ENCODE peak calls at places on chromosomes 3 and 15, in ten cellular contexts. One of them, this sample, is unnamed.

GRCh38 chr15:34122771-34123183 is 20.9 kb downstream of the PGBD4 start:
- DNase-seq in Peyer's patch: no peak
- DNase-seq in K562: no peak
- DNase-seq in A549: no peak
- DNase-seq in IMR-90: peak; percentile 97
- DNase-seq in heart left ventricle: no peak
- DNase-seq in adrenal gland: no peak
- DNase-seq in NB4: no peak
- DNase-seq in sigmoid colon: no peak
- DNase-seq in GM12891: no peak
- DNase-seq in this sample: no peak

GRCh38 chr3:152260529-152260928 is 8.2 kb upstream of the MBNL1 start:
- DNase-seq in Peyer's patch: no peak
- DNase-seq in NB4: no peak
- DNase-seq in adrenal gland: no peak
- DNase-seq in sigmoid colon: no peak
- DNase-seq in K562: no peak
- DNase-seq in IMR-90: no peak
- DNase-seq in GM12891: no peak
- DNase-seq in A549: no peak
- DNase-seq in heart left ventricle: no peak
- DNase-seq in this sample: no peak

GRCh38 chr3:31565288-31565687 is 32.6 kb downstream of the STT3B start:
- DNase-seq in A549: no peak
- DNase-seq in heart left ventricle: no peak
- DNase-seq in NB4: peak; percentile 28
- DNase-seq in sigmoid colon: no peak
- DNase-seq in IMR-90: no peak
- DNase-seq in Peyer's patch: no peak
- DNase-seq in adrenal gland: no peak
- DNase-seq in K562: peak; percentile 6
- DNase-seq in GM12891: no peak
- DNase-seq in this sample: no peak

GRCh38 chr3:119557192-119557873 is 2.1 kb downstream of the CD80 start:
- DNase-seq in A549: no peak
- DNase-seq in K562: peak; percentile 17
- DNase-seq in IMR-90: no peak
- DNase-seq in adrenal gland: no peak
- DNase-seq in sigmoid colon: no peak
- DNase-seq in heart left ventricle: no peak
- DNase-seq in NB4: no peak
- DNase-seq in Peyer's patch: no peak
- DNase-seq in GM12891: no peak
- DNase-seq in this sample: no peak

GRCh38 chr15:36278219-36278618 is 301.2 kb upstream of the CDIN1 start:
- DNase-seq in GM12891: no peak
- DNase-seq in Peyer's patch: no peak
- DNase-seq in A549: no peak
- DNase-seq in IMR-90: peak; percentile 11
- DNase-seq in NB4: peak; percentile 13
- DNase-seq in K562: peak; percentile 29
- DNase-seq in sigmoid colon: no peak
- DNase-seq in adrenal gland: no peak
- DNase-seq in heart left ventricle: no peak
- DNase-seq in this sample: no peak

GRCh38 chr15:69096197-69096596 is 64.2 kb upstream of the GLCE start:
- DNase-seq in Peyer's patch: no peak
- DNase-seq in IMR-90: no peak
- DNase-seq in sigmoid colon: no peak
- DNase-seq in GM12891: no peak
- DNase-seq in heart left ventricle: peak; percentile 33
- DNase-seq in K562: no peak
- DNase-seq in NB4: no peak
- DNase-seq in A549: no peak
- DNase-seq in adrenal gland: no peak
- DNase-seq in this sample: no peak

GRCh38 chr3:104066658-104067057 is 1300.1 kb upstream of the ALCAM start:
- DNase-seq in A549: no peak
- DNase-seq in sigmoid colon: no peak
- DNase-seq in NB4: no peak
- DNase-seq in heart left ventricle: no peak
- DNase-seq in IMR-90: no peak
- DNase-seq in adrenal gland: no peak
- DNase-seq in GM12891: no peak
- DNase-seq in K562: no peak
- DNase-seq in Peyer's patch: no peak
- DNase-seq in this sample: no peak

GRCh38 chr15:73897441-73898261 is 24.3 kb downstream of the TBC1D21 start:
- DNase-seq in GM12891: peak; percentile 82
- DNase-seq in Peyer's patch: no peak
- DNase-seq in adrenal gland: peak; percentile 72
- DNase-seq in sigmoid colon: no peak
- DNase-seq in K562: peak; percentile 73
- DNase-seq in IMR-90: peak; percentile 96
- DNase-seq in A549: peak; percentile 67
- DNase-seq in NB4: peak; percentile 78
- DNase-seq in heart left ventricle: peak; percentile 59
- DNase-seq in this sample: no peak

GRCh38 chr15:58697220-58697619 is 52.3 kb downstream of the ADAM10 start:
- DNase-seq in Peyer's patch: no peak
- DNase-seq in NB4: no peak
- DNase-seq in K562: no peak
- DNase-seq in GM12891: no peak
- DNase-seq in adrenal gland: no peak
- DNase-seq in IMR-90: no peak
- DNase-seq in A549: no peak
- DNase-seq in heart left ventricle: no peak
- DNase-seq in sigmoid colon: no peak
- DNase-seq in this sample: no peak

GRCh38 chr3:10023587-10024310 is 2.5 kb upstream of the FANCD2 start:
- DNase-seq in A549: peak; percentile 17
- DNase-seq in sigmoid colon: no peak
- DNase-seq in heart left ventricle: no peak
- DNase-seq in GM12891: no peak
- DNase-seq in NB4: peak; percentile 48
- DNase-seq in IMR-90: peak; percentile 95
- DNase-seq in adrenal gland: no peak
- DNase-seq in Peyer's patch: no peak
- DNase-seq in K562: peak; percentile 16
- DNase-seq in this sample: no peak

GRCh38 chr3:5232570-5232969 is 45.1 kb downstream of the EDEM1 start:
- DNase-seq in A549: no peak
- DNase-seq in sigmoid colon: no peak
- DNase-seq in adrenal gland: peak; percentile 21
- DNase-seq in K562: no peak
- DNase-seq in NB4: no peak
- DNase-seq in heart left ventricle: no peak
- DNase-seq in Peyer's patch: no peak
- DNase-seq in IMR-90: no peak
- DNase-seq in GM12891: no peak
- DNase-seq in this sample: no peak

GRCh38 chr15:85137507-85138175 is 156.0 kb downstream of the PDE8A start:
- DNase-seq in IMR-90: peak; percentile 6
- DNase-seq in K562: no peak
- DNase-seq in sigmoid colon: no peak
- DNase-seq in GM12891: no peak
- DNase-seq in adrenal gland: no peak
- DNase-seq in A549: no peak
- DNase-seq in Peyer's patch: no peak
- DNase-seq in NB4: no peak
- DNase-seq in heart left ventricle: no peak
- DNase-seq in this sample: no peak

DNA sequence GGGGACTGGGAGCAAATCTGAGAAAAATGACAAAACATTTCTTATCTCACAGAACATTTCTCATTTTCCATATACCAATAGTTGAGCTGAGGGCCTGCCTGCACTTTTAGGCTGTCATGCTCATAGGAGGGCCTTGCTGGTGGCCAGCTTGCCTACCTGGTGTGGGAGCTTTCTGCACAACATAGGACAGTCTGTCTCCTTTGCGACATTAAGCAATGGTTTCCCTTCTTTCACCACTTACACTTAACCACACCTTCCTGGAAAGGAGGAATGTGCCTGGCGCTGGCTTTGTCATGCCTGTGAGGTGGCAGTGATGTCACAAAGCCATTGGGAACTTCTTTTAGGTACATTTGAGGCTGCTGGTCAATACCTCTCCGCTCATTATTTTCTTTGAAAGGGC is 5.7 kb downstream of the SNAPC5 start:
- DNase-seq in GM12891: no peak
- DNase-seq in A549: no peak
- DNase-seq in heart left ventricle: no peak
- DNase-seq in NB4: no peak
- DNase-seq in sigmoid colon: no peak
- DNase-seq in K562: peak; percentile 27
- DNase-seq in IMR-90: no peak
- DNase-seq in adrenal gland: no peak
- DNase-seq in Peyer's patch: no peak
- DNase-seq in this sample: no peak
- TF ChIP-seq POLR2A in GM12891: no peak
- TF ChIP-seq POLR2A in A549: no peak
- TF ChIP-seq POLR2A in heart left ventricle: no peak
- TF ChIP-seq POLR2A in NB4: no peak
- TF ChIP-seq POLR2A in sigmoid colon: no peak
- TF ChIP-seq POLR2A in K562: peak; percentile 51
- TF ChIP-seq POLR2A in IMR-90: no peak
- TF ChIP-seq POLR2A in adrenal gland: no peak
- TF ChIP-seq POLR2A in Peyer's patch: no peak
- TF ChIP-seq POLR2A in this sample: no peak

GRCh38 chr3:57596495-57597239 is 477 bp downstream of the ARF4 start:
- DNase-seq in sigmoid colon: peak; percentile 94
- DNase-seq in K562: peak; percentile 65
- DNase-seq in heart left ventricle: peak; percentile 84
- DNase-seq in IMR-90: peak; percentile 91
- DNase-seq in GM12891: peak; percentile 24
- DNase-seq in adrenal gland: peak; percentile 92
- DNase-seq in NB4: peak; percentile 89
- DNase-seq in A549: peak; percentile 33
- DNase-seq in Peyer's patch: peak; percentile 73
- DNase-seq in this sample: peak; percentile 82
- TF ChIP-seq POLR2A in sigmoid colon: peak; percentile 49
- TF ChIP-seq POLR2A in K562: no peak
- TF ChIP-seq POLR2A in heart left ventricle: no peak
- TF ChIP-seq POLR2A in IMR-90: no peak
- TF ChIP-seq POLR2A in GM12891: no peak
- TF ChIP-seq POLR2A in adrenal gland: peak; percentile 36
- TF ChIP-seq POLR2A in NB4: no peak
- TF ChIP-seq POLR2A in A549: peak; percentile 11
- TF ChIP-seq POLR2A in Peyer's patch: peak; percentile 56
- TF ChIP-seq POLR2A in this sample: no peak

DNA sequence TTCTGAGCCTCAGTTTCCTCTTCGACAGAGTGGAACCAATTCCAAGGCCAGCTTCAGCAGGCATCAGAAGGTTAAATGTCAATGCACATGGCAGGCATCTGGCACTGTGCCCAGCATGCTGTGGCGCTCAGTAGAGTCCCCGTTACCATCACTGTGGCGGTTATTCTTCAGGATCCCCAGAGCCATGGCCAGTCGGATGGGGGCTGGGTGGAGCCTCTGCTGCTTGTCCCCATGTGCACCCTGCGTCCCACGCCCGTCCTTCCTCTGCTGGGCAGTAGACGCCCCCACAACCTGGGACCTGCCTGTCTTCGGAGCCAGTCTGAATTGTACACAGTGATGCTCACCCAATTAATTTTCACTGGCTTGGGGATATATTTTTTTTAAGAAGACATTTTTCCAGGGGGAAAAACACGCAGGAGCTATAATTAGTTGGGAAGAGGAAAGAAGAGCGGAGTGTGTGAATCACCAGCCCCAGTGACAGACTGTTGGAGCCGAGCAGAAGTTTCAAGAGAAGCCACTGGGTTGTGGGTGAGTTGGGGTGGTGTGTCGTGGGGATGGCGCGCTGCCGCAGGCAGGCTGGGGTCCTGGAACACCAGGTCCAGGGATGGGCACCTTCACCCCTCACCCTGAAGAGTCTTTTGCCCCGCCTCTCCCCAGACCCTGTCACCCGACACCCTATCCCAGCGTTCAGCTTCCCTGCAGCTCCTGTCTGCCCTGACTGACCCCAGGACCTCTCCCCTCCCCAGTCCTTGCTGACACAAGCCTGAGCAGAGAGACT is 26.8 kb upstream of the RPL29 start:
- DNase-seq in A549: no peak
- DNase-seq in IMR-90: peak; percentile 38
- DNase-seq in K562: no peak
- DNase-seq in Peyer's patch: no peak
- DNase-seq in GM12891: no peak
- DNase-seq in adrenal gland: peak; percentile 79
- DNase-seq in sigmoid colon: no peak
- DNase-seq in heart left ventricle: peak; percentile 72
- DNase-seq in NB4: peak; percentile 39
- DNase-seq in this sample: no peak
- TF ChIP-seq POLR2A in A549: no peak
- TF ChIP-seq POLR2A in IMR-90: no peak
- TF ChIP-seq POLR2A in K562: no peak
- TF ChIP-seq POLR2A in Peyer's patch: no peak
- TF ChIP-seq POLR2A in GM12891: no peak
- TF ChIP-seq POLR2A in adrenal gland: no peak
- TF ChIP-seq POLR2A in sigmoid colon: no peak
- TF ChIP-seq POLR2A in heart left ventricle: no peak
- TF ChIP-seq POLR2A in NB4: no peak
- TF ChIP-seq POLR2A in this sample: no peak

GRCh38 chr3:49801160-49801559 is 1.5 kb upstream of the CDHR4 start:
- DNase-seq in IMR-90: no peak
- DNase-seq in A549: no peak
- DNase-seq in Peyer's patch: no peak
- DNase-seq in sigmoid colon: no peak
- DNase-seq in adrenal gland: no peak
- DNase-seq in heart left ventricle: no peak
- DNase-seq in NB4: no peak
- DNase-seq in GM12891: no peak
- DNase-seq in K562: no peak
- DNase-seq in this sample: no peak

GRCh38 chr3:49804141-49805041 is 1.3 kb downstream of the INKA1 start:
- DNase-seq in heart left ventricle: peak; percentile 40
- DNase-seq in adrenal gland: no peak
- DNase-seq in A549: no peak
- DNase-seq in GM12891: no peak
- DNase-seq in Peyer's patch: peak; percentile 38
- DNase-seq in NB4: peak; percentile 63
- DNase-seq in K562: no peak
- DNase-seq in sigmoid colon: no peak
- DNase-seq in IMR-90: no peak
- DNase-seq in this sample: no peak

GRCh38 chr3:49805367-49805782 is 2.3 kb downstream of the INKA1 start:
- DNase-seq in IMR-90: peak; percentile 56
- DNase-seq in Peyer's patch: peak; percentile 80
- DNase-seq in GM12891: no peak
- DNase-seq in A549: no peak
- DNase-seq in NB4: peak; percentile 99
- DNase-seq in heart left ventricle: peak; percentile 91
- DNase-seq in adrenal gland: peak; percentile 87
- DNase-seq in K562: no peak
- DNase-seq in sigmoid colon: peak; percentile 94
- DNase-seq in this sample: peak; percentile 74

GRCh38 chr3:49803464-49804140 is 541 bp downstream of the INKA1 start:
- DNase-seq in heart left ventricle: peak; percentile 62
- DNase-seq in sigmoid colon: peak; percentile 73
- DNase-seq in IMR-90: peak; percentile 39
- DNase-seq in GM12891: no peak
- DNase-seq in K562: peak; percentile 80
- DNase-seq in NB4: peak; percentile 85
- DNase-seq in adrenal gland: no peak
- DNase-seq in A549: no peak
- DNase-seq in Peyer's patch: peak; percentile 80
- DNase-seq in this sample: no peak

GRCh38 chr3:49802719-49803463 is at the start of gene INKA1:
- DNase-seq in NB4: peak; percentile 89
- DNase-seq in sigmoid colon: peak; percentile 95
- DNase-seq in heart left ventricle: peak; percentile 92
- DNase-seq in adrenal gland: peak; percentile 94
- DNase-seq in GM12891: peak; percentile 91
- DNase-seq in IMR-90: peak; percentile 72
- DNase-seq in A549: peak; percentile 70
- DNase-seq in Peyer's patch: peak; percentile 90
- DNase-seq in K562: peak; percentile 91
- DNase-seq in this sample: peak; percentile 90
- TF ChIP-seq POLR2A in NB4: peak; percentile 57
- TF ChIP-seq POLR2A in sigmoid colon: no peak
- TF ChIP-seq POLR2A in heart left ventricle: peak; percentile 78
- TF ChIP-seq POLR2A in adrenal gland: peak; percentile 45
- TF ChIP-seq POLR2A in GM12891: no peak
- TF ChIP-seq POLR2A in IMR-90: no peak
- TF ChIP-seq POLR2A in A549: no peak
- TF ChIP-seq POLR2A in Peyer's patch: peak; percentile 23
- TF ChIP-seq POLR2A in K562: no peak
- TF ChIP-seq POLR2A in this sample: peak; percentile 16

This sample was measured in ovary.